ENCODE peak calls at places on chromosomes 16 and 17, in four cellular contexts. E, V, H and R are unnamed samples.

GRCh38 chr16:46746821-46747776 is 1.0 kb downstream of the MYLK3 start:
- DNase-seq in E (peak), V (no peak), H (no peak), R (no peak)

GRCh38 chr17:14793237-14793636 is 471.9 kb downstream of the PMP22 start:
- DNase-seq in E (no peak), V (no peak), H (no peak), R (no peak)

GRCh38 chr16:66471696-66472393 is 44.8 kb downstream of the BEAN1 start:
- DNase-seq in E (peak), V (no peak), H (no peak), R (no peak)

GRCh38 chr17:32310927-32311568 is 30.9 kb downstream of the C17orf75 start:
- DNase-seq in E (no peak), V (no peak), H (no peak), R (no peak)

GRCh38 chr16:85917959-85918358 is 19.0 kb downstream of the IRF8 start:
- DNase-seq in E (no peak), V (no peak), H (no peak), R (no peak)

GRCh38 chr16:30570621-30571443 is 682 bp downstream of the ZNF688 start:
- DNase-seq in E (no peak), V (no peak), H (peak), R (no peak)

GRCh38 chr17:80997471-80998387 is 6.1 kb downstream of the CHMP6 start:
- DNase-seq in E (peak), V (no peak), H (no peak), R (no peak)

GRCh38 chr16:74998481-74999207 is at the start of gene ZNRF1:
- DNase-seq in E (peak), V (peak), H (peak), R (peak)

GRCh38 chr17:19876524-19877161 is 8.9 kb upstream of the ULK2 start:
- DNase-seq in E (peak), V (no peak), H (peak), R (peak)

GRCh38 chr16:73390936-73391335 is 343.0 kb upstream of the ZFHX3 start:
- DNase-seq in E (no peak), V (no peak), H (no peak), R (no peak)

GRCh38 chr17:75398279-75398678 is 7.2 kb downstream of the GRB2 start:
- DNase-seq in E (no peak), V (no peak), H (no peak), R (no peak)

GRCh38 chr17:68196394-68197090 is 51.3 kb upstream of the AMZ2 start:
- DNase-seq in E (no peak), V (no peak), H (no peak), R (no peak)

GRCh38 chr17:78378225-78379133 is at the start of gene PGS1:
- DNase-seq in E (peak), V (peak), H (peak), R (peak)

GRCh38 chr16:679808-680624 is at the start of gene STUB1:
- DNase-seq in E (peak), V (no peak), H (peak), R (peak)

GRCh38 chr16:67801889-67802288 is 4.5 kb downstream of the RANBP10 start:
- DNase-seq in E (no peak), V (no peak), H (no peak), R (no peak)

GRCh38 chr17:58105093-58105492 is 21.9 kb downstream of the DYNLL2 start:
- DNase-seq in E (no peak), V (no peak), H (no peak), R (no peak)

GRCh38 chr17:77906377-77906871 is 52.1 kb upstream of the TNRC6C start:
- DNase-seq in E (peak), V (no peak), H (no peak), R (no peak)

GRCh38 chr17:6914711-6915110 is 81.1 kb upstream of the ALOX12 start:
- DNase-seq in E (no peak), V (no peak), H (peak), R (no peak)

GRCh38 chr17:76492989-76493501 is 8.2 kb downstream of the RHBDF2 start:
- DNase-seq in E (no peak), V (no peak), H (peak), R (peak)

GRCh38 chr17:74369221-74369620 is 1.9 kb downstream of the GPR142 start:
- DNase-seq in E (peak), V (no peak), H (peak), R (no peak)

GRCh38 chr16:30368122-30368791 is 2.0 kb downstream of the TBC1D10B start:
- DNase-seq in E (no peak), V (no peak), H (no peak), R (no peak)

GRCh38 chr16:87560428-87561199 is 41.7 kb upstream of the JPH3 start:
- DNase-seq in E (no peak), V (peak), H (no peak), R (peak)

GRCh38 chr17:7177954-7178477 is 1.2 kb downstream of the ASGR1 start:
- DNase-seq in E (no peak), V (peak), H (peak), R (no peak)

GRCh38 chr16:27906883-27907282 is 156.6 kb downstream of the GSG1L start:
- DNase-seq in E (no peak), V (peak), H (no peak), R (no peak)

GRCh38 chr16:64251742-64252141 is 870.1 kb downstream of the CDH11 start:
- DNase-seq in E (no peak), V (no peak), H (no peak), R (peak)

GRCh38 chr17:48429638-48430586 is at the start of gene SKAP1:
- DNase-seq in E (no peak), V (no peak), H (peak), R (no peak)

GRCh38 chr17:48427598-48427997 is 2.4 kb downstream of the SKAP1 start:
- DNase-seq in E (no peak), V (no peak), H (no peak), R (no peak)

GRCh38 chr17:48426019-48426418 is 4.0 kb downstream of the SKAP1 start:
- DNase-seq in E (no peak), V (no peak), H (no peak), R (no peak)

GRCh38 chr17:48432820-48433775 is 3.1 kb upstream of the SKAP1 start:
- DNase-seq in E (no peak), V (no peak), H (no peak), R (no peak)

DNA sequence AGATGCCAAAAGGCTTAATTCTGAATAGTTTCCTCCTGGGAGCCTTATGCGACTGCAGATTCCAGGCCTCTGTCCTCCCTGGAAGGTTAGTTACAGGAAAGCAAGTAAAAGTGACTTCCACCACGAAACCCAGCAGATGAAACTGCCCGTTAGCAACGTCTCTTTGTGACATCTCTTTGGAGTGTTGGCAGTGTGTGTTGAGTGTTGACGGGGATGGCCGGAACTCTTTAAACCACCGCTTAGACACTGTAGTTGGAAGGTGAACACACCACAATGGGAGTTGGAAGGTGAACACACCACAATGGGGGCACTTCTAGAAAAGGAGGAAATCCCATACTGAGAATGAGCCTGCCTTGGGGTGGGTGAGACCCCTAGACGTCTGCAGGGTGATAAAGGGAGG is 858 bp downstream of the SKAP1 start:
- DNase-seq in E (no peak), V (no peak), H (no peak), R (no peak)
- H3K4me3 ChIP-seq in E (no peak), V (no peak), H (no peak), R (no peak)

DNA sequence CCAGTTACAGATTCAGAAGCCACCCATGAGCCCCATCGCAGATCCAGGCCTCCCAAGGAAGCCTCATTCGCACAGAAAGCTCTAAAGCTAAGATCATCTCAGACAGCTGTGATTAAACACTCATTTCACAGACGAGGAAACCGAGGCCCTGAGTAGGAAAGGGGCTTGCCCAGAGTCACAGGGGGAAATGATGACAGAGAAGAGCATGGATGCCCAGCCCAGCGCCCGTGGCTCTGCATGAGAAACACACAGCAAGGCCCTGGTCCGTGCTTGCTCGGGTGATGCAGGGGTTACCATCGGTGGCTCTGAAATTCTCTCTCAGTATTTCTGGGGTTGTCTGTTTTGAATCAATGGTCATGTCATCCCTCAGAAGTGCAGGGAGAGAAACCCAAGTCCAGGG is 109.6 kb downstream of the C16orf78 start:
- DNase-seq in E (peak), V (no peak), H (no peak), R (no peak)
- TF ChIP-seq POLR2A in E (no peak), V (no peak), H (no peak), R (no peak)

GRCh38 chr17:10115536-10115932 is 82.9 kb downstream of the GAS7 start:
- DNase-seq in E (no peak), V (no peak), H (no peak), R (no peak)

GRCh38 chr17:10117085-10117484 is 81.3 kb downstream of the GAS7 start:
- DNase-seq in E (no peak), V (no peak), H (no peak), R (no peak)

GRCh38 chr17:10116676-10117075 is 81.7 kb downstream of the GAS7 start:
- DNase-seq in E (no peak), V (no peak), H (no peak), R (no peak)

GRCh38 chr17:10116267-10116666 is 82.1 kb downstream of the GAS7 start:
- DNase-seq in E (no peak), V (no peak), H (no peak), R (no peak)

GRCh38 chr17:10114931-10115535 is 83.4 kb downstream of the GAS7 start:
- DNase-seq in E (peak), V (peak), H (peak), R (peak)
- H3K4me3 ChIP-seq in E (no peak), V (peak), H (no peak), R (peak)

DNA sequence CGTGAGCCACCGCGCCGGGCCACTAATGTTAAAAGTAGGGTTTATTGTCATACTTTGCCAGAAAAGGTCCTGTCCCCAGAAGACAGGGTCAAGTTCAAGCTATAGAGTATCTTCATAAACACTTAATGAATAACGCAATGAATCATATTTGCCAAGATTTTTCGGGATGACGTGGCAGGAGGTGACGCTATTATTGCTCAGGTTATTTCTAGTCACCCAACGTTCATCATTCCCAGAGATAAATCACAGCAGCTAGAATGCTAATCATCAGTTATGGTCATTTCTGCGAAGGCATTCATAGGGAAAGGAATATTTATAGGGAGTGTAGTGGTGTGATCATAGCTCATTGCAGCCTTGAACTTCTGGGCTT is 2.0 kb downstream of the TMC5 start:
- DNase-seq in E (no peak), V (peak), H (no peak), R (no peak)
- TF ChIP-seq POLR2A in E (no peak), V (no peak), H (no peak), R (no peak)

GRCh38 chr16:78641463-78641862 is 542.0 kb downstream of the WWOX start:
- DNase-seq in E (peak), V (no peak), H (no peak), R (no peak)
- H3K4me3 ChIP-seq in E (no peak), V (no peak), H (no peak), R (no peak)

DNA sequence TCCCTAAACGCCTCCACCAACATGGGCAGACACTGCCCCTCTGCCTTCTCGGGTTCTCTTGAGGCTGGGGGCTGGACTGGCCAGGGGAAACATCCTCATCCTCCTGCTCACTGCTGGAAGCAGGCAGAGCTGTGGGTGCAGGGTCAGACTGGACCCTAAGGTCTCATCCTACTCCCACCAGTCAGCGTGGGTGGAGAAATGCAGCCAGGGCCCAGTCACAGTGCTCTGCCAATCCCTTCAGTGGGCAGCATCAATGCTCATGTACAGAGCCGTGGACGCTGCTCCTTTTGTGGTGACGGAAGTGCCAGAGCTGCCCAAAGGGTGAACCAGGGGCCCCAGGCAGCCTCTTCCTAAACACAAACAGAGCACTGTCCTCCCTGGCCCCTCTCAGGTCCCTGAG is 13.4 kb upstream of the TBX2 start:
- DNase-seq in E (no peak), V (no peak), H (no peak), R (no peak)
- TF ChIP-seq POLR2A in E (no peak), V (no peak), H (no peak), R (no peak)

GRCh38 chr16:56880685-56881084 is 15.7 kb downstream of the SLC12A3 start:
- DNase-seq in E (no peak), V (no peak), H (no peak), R (no peak)
- H3K4me3 ChIP-seq in E (no peak), V (no peak), H (no peak), R (no peak)